ENCODE peak calls at places on chromosomes 3 and 15, in eight cellular contexts. C is sigmoid colon, Y is left ventricle myocardium inferior, P is cardiac fibroblast, K is NCI-H1092 treated with DMSO at 0.1 percent for 48 hours, L is AG09309, R is HTR-8/SVneo, F is sciatic nerve. Q is an unnamed sample.

GRCh38 chr3:42519568-42519962 is 17.1 kb downstream of the VIPR1 start:
- DNase-seq in L (no peak), C (no peak), K (no peak), Y (no peak), R (no peak), P (no peak), F (no peak), Q (no peak)

GRCh38 chr3:177982034-177982433 is 554.2 kb upstream of the KCNMB2 start:
- DNase-seq in R (peak), L (no peak), K (no peak), Y (no peak), F (no peak), C (no peak), P (peak), Q (no peak)

GRCh38 chr3:128548011-128548410 is 55.0 kb upstream of the GATA2 start:
- DNase-seq in P (no peak), L (no peak), F (no peak), K (no peak), R (no peak), C (no peak), Y (no peak), Q (no peak)

GRCh38 chr3:146160233-146160963 is 586 bp downstream of the PLOD2 start:
- DNase-seq in L (peak), K (peak), R (peak), F (peak), Y (peak), C (peak), P (peak), Q (peak)

GRCh38 chr3:53554559-53555511 is 60.4 kb downstream of the CACNA1D start:
- DNase-seq in C (no peak), Y (no peak), K (no peak), P (no peak), L (no peak), F (no peak), R (no peak), Q (no peak)

GRCh38 chr3:17038900-17039545 is 154.3 kb downstream of the PLCL2 start:
- DNase-seq in K (no peak), R (no peak), C (no peak), P (no peak), F (no peak), Y (no peak), L (no peak), Q (no peak)

GRCh38 chr3:119206611-119207511 is 33.5 kb downstream of the UPK1B start:
- DNase-seq in K (no peak), F (no peak), C (no peak), P (no peak), L (no peak), R (peak), Y (no peak), Q (no peak)

GRCh38 chr3:61926913-61927312 is 365.5 kb downstream of the PTPRG start:
- DNase-seq in Y (no peak), L (no peak), F (no peak), K (no peak), R (no peak), P (peak), C (no peak), Q (no peak)

GRCh38 chr3:78322780-78323179 is 1282.9 kb downstream of the ROBO2 start:
- DNase-seq in L (no peak), F (no peak), C (no peak), Y (no peak), K (peak), P (no peak), R (no peak), Q (no peak)

GRCh38 chr15:29670945-29671307 is 151.3 kb downstream of the TJP1 start:
- DNase-seq in Y (no peak), L (peak), P (peak), K (no peak), F (no peak), R (peak), C (no peak), Q (peak)

GRCh38 chr15:28942521-28943035 is 56.8 kb downstream of the APBA2 start:
- DNase-seq in L (no peak), R (no peak), C (peak), Y (no peak), F (no peak), P (no peak), K (no peak), Q (no peak)

GRCh38 chr15:82146990-82147461 is 101.2 kb upstream of the MEX3B start:
- DNase-seq in Y (no peak), C (no peak), K (no peak), R (peak), F (no peak), L (no peak), P (peak), Q (no peak)

GRCh38 chr3:45943207-45943846 is at the start of gene CXCR6:
- DNase-seq in L (no peak), C (peak), F (peak), R (no peak), K (no peak), P (no peak), Y (no peak), Q (no peak)